ENCODE peak calls at places on chromosomes 13 and 19, in nine cellular contexts. One of them, this sample, is unnamed.

GRCh38 chr19:3006075-3006767 is 22.9 kb downstream of the TLE2 start:
- DNase-seq in activated T-cell treated with anti-CD3 and anti-CD28 coated beads, Interleukin-2, amount 50 U/mL, for 4 hours: no peak
- DNase-seq in Caco-2: peak
- DNase-seq in ecto neural progenitor cell: no peak
- DNase-seq in NCI-H1930: no peak
- DNase-seq in mesothelial cell of epicardium: no peak
- DNase-seq in ACHN: no peak
- DNase-seq in CD4-positive, alpha-beta T cell: no peak
- DNase-seq in cardiac fibroblast: no peak
- DNase-seq in this sample: no peak

GRCh38 chr13:99041788-99042187 is 63.9 kb upstream of the DOCK9 start:
- DNase-seq in NCI-H1930: no peak
- DNase-seq in mesothelial cell of epicardium: no peak
- DNase-seq in Caco-2: no peak
- DNase-seq in CD4-positive, alpha-beta T cell: no peak
- DNase-seq in ecto neural progenitor cell: no peak
- DNase-seq in activated T-cell treated with anti-CD3 and anti-CD28 coated beads, Interleukin-2, amount 50 U/mL, for 4 hours: no peak
- DNase-seq in ACHN: no peak
- DNase-seq in cardiac fibroblast: no peak
- DNase-seq in this sample: no peak

GRCh38 chr13:95378603-95379002 is 77.4 kb upstream of the ABCC4 start:
- DNase-seq in cardiac fibroblast: no peak
- DNase-seq in activated T-cell treated with anti-CD3 and anti-CD28 coated beads, Interleukin-2, amount 50 U/mL, for 4 hours: no peak
- DNase-seq in Caco-2: no peak
- DNase-seq in ecto neural progenitor cell: no peak
- DNase-seq in ACHN: no peak
- DNase-seq in NCI-H1930: no peak
- DNase-seq in CD4-positive, alpha-beta T cell: no peak
- DNase-seq in mesothelial cell of epicardium: no peak
- DNase-seq in this sample: no peak

GRCh38 chr13:85137516-85137915 is 661.7 kb downstream of the SLITRK6 start:
- DNase-seq in NCI-H1930: peak
- DNase-seq in cardiac fibroblast: no peak
- DNase-seq in ecto neural progenitor cell: no peak
- DNase-seq in mesothelial cell of epicardium: no peak
- DNase-seq in Caco-2: no peak
- DNase-seq in ACHN: no peak
- DNase-seq in activated T-cell treated with anti-CD3 and anti-CD28 coated beads, Interleukin-2, amount 50 U/mL, for 4 hours: no peak
- DNase-seq in CD4-positive, alpha-beta T cell: no peak
- DNase-seq in this sample: no peak

GRCh38 chr19:41792513-41793413 is 3.6 kb upstream of the CEACAM3 start:
- DNase-seq in ACHN: peak
- DNase-seq in NCI-H1930: no peak
- DNase-seq in cardiac fibroblast: peak
- DNase-seq in mesothelial cell of epicardium: no peak
- DNase-seq in activated T-cell treated with anti-CD3 and anti-CD28 coated beads, Interleukin-2, amount 50 U/mL, for 4 hours: peak
- DNase-seq in Caco-2: no peak
- DNase-seq in CD4-positive, alpha-beta T cell: peak
- DNase-seq in ecto neural progenitor cell: peak
- DNase-seq in this sample: peak

GRCh38 chr19:31283701-31284100 is 65.5 kb downstream of the TSHZ3 start:
- DNase-seq in Caco-2: peak
- DNase-seq in activated T-cell treated with anti-CD3 and anti-CD28 coated beads, Interleukin-2, amount 50 U/mL, for 4 hours: no peak
- DNase-seq in CD4-positive, alpha-beta T cell: no peak
- DNase-seq in NCI-H1930: no peak
- DNase-seq in cardiac fibroblast: no peak
- DNase-seq in ecto neural progenitor cell: no peak
- DNase-seq in mesothelial cell of epicardium: no peak
- DNase-seq in ACHN: no peak
- DNase-seq in this sample: no peak

GRCh38 chr13:51666316-51666715 is 82.1 kb downstream of the WDFY2 start:
- DNase-seq in activated T-cell treated with anti-CD3 and anti-CD28 coated beads, Interleukin-2, amount 50 U/mL, for 4 hours: no peak
- DNase-seq in ACHN: no peak
- DNase-seq in Caco-2: no peak
- DNase-seq in CD4-positive, alpha-beta T cell: no peak
- DNase-seq in mesothelial cell of epicardium: no peak
- DNase-seq in NCI-H1930: peak
- DNase-seq in ecto neural progenitor cell: no peak
- DNase-seq in cardiac fibroblast: no peak
- DNase-seq in this sample: peak

GRCh38 chr19:41552558-41552957 is 23.4 kb upstream of the CEACAM21 start:
- DNase-seq in NCI-H1930: no peak
- DNase-seq in ecto neural progenitor cell: no peak
- DNase-seq in ACHN: no peak
- DNase-seq in activated T-cell treated with anti-CD3 and anti-CD28 coated beads, Interleukin-2, amount 50 U/mL, for 4 hours: no peak
- DNase-seq in mesothelial cell of epicardium: no peak
- DNase-seq in CD4-positive, alpha-beta T cell: no peak
- DNase-seq in Caco-2: no peak
- DNase-seq in cardiac fibroblast: no peak
- DNase-seq in this sample: no peak

GRCh38 chr13:105074756-105075155 is 1460.7 kb downstream of the EFNB2 start:
- DNase-seq in ACHN: no peak
- DNase-seq in Caco-2: no peak
- DNase-seq in activated T-cell treated with anti-CD3 and anti-CD28 coated beads, Interleukin-2, amount 50 U/mL, for 4 hours: no peak
- DNase-seq in NCI-H1930: no peak
- DNase-seq in ecto neural progenitor cell: no peak
- DNase-seq in cardiac fibroblast: no peak
- DNase-seq in mesothelial cell of epicardium: no peak
- DNase-seq in CD4-positive, alpha-beta T cell: no peak
- DNase-seq in this sample: no peak

GRCh38 chr19:53076984-53077383 is 26.2 kb downstream of the ZNF160 start:
- DNase-seq in NCI-H1930: no peak
- DNase-seq in ecto neural progenitor cell: peak
- DNase-seq in Caco-2: peak
- DNase-seq in activated T-cell treated with anti-CD3 and anti-CD28 coated beads, Interleukin-2, amount 50 U/mL, for 4 hours: no peak
- DNase-seq in CD4-positive, alpha-beta T cell: no peak
- DNase-seq in mesothelial cell of epicardium: peak
- DNase-seq in cardiac fibroblast: peak
- DNase-seq in ACHN: no peak
- DNase-seq in this sample: no peak

GRCh38 chr13:113411216-113412023 is 41.9 kb downstream of the ADPRHL1 start:
- DNase-seq in CD4-positive, alpha-beta T cell: no peak
- DNase-seq in cardiac fibroblast: peak
- DNase-seq in ACHN: peak
- DNase-seq in ecto neural progenitor cell: no peak
- DNase-seq in NCI-H1930: no peak
- DNase-seq in Caco-2: no peak
- DNase-seq in activated T-cell treated with anti-CD3 and anti-CD28 coated beads, Interleukin-2, amount 50 U/mL, for 4 hours: no peak
- DNase-seq in mesothelial cell of epicardium: no peak
- DNase-seq in this sample: peak

GRCh38 chr13:45534604-45535003 is 69.9 kb downstream of the COG3 start:
- DNase-seq in mesothelial cell of epicardium: no peak
- DNase-seq in NCI-H1930: no peak
- DNase-seq in Caco-2: no peak
- DNase-seq in cardiac fibroblast: no peak
- DNase-seq in activated T-cell treated with anti-CD3 and anti-CD28 coated beads, Interleukin-2, amount 50 U/mL, for 4 hours: no peak
- DNase-seq in ACHN: no peak
- DNase-seq in ecto neural progenitor cell: no peak
- DNase-seq in CD4-positive, alpha-beta T cell: no peak
- DNase-seq in this sample: no peak

GRCh38 chr13:41587490-41587889 is 130.1 kb downstream of the RGCC start:
- DNase-seq in ACHN: no peak
- DNase-seq in Caco-2: no peak
- DNase-seq in mesothelial cell of epicardium: no peak
- DNase-seq in activated T-cell treated with anti-CD3 and anti-CD28 coated beads, Interleukin-2, amount 50 U/mL, for 4 hours: peak
- DNase-seq in CD4-positive, alpha-beta T cell: peak
- DNase-seq in cardiac fibroblast: no peak
- DNase-seq in ecto neural progenitor cell: no peak
- DNase-seq in NCI-H1930: no peak
- DNase-seq in this sample: no peak

GRCh38 chr13:47708386-47708785 is 292.7 kb downstream of the SUCLA2 start:
- DNase-seq in cardiac fibroblast: peak
- DNase-seq in mesothelial cell of epicardium: no peak
- DNase-seq in ecto neural progenitor cell: no peak
- DNase-seq in activated T-cell treated with anti-CD3 and anti-CD28 coated beads, Interleukin-2, amount 50 U/mL, for 4 hours: no peak
- DNase-seq in CD4-positive, alpha-beta T cell: no peak
- DNase-seq in Caco-2: no peak
- DNase-seq in NCI-H1930: no peak
- DNase-seq in ACHN: no peak
- DNase-seq in this sample: no peak

GRCh38 chr13:50236898-50237318 is 221.7 kb downstream of the KCNRG start:
- DNase-seq in NCI-H1930: no peak
- DNase-seq in ecto neural progenitor cell: no peak
- DNase-seq in CD4-positive, alpha-beta T cell: no peak
- DNase-seq in mesothelial cell of epicardium: no peak
- DNase-seq in cardiac fibroblast: peak
- DNase-seq in Caco-2: no peak
- DNase-seq in ACHN: no peak
- DNase-seq in activated T-cell treated with anti-CD3 and anti-CD28 coated beads, Interleukin-2, amount 50 U/mL, for 4 hours: peak
- DNase-seq in this sample: no peak

GRCh38 chr13:110005563-110005962 is 219.2 kb upstream of the IRS2 start:
- DNase-seq in ecto neural progenitor cell: no peak
- DNase-seq in mesothelial cell of epicardium: no peak
- DNase-seq in CD4-positive, alpha-beta T cell: no peak
- DNase-seq in NCI-H1930: no peak
- DNase-seq in cardiac fibroblast: no peak
- DNase-seq in activated T-cell treated with anti-CD3 and anti-CD28 coated beads, Interleukin-2, amount 50 U/mL, for 4 hours: no peak
- DNase-seq in Caco-2: no peak
- DNase-seq in ACHN: no peak
- DNase-seq in this sample: peak

GRCh38 chr19:53537523-53538377 is at the start of gene ZNF331:
- DNase-seq in cardiac fibroblast: peak
- DNase-seq in activated T-cell treated with anti-CD3 and anti-CD28 coated beads, Interleukin-2, amount 50 U/mL, for 4 hours: peak
- DNase-seq in mesothelial cell of epicardium: peak
- DNase-seq in Caco-2: peak
- DNase-seq in CD4-positive, alpha-beta T cell: peak
- DNase-seq in ACHN: no peak
- DNase-seq in NCI-H1930: peak
- DNase-seq in ecto neural progenitor cell: peak
- DNase-seq in this sample: peak

GRCh38 chr13:42305503-42305902 is 33.6 kb downstream of the AKAP11 start:
- DNase-seq in Caco-2: no peak
- DNase-seq in activated T-cell treated with anti-CD3 and anti-CD28 coated beads, Interleukin-2, amount 50 U/mL, for 4 hours: no peak
- DNase-seq in mesothelial cell of epicardium: no peak
- DNase-seq in ACHN: no peak
- DNase-seq in CD4-positive, alpha-beta T cell: no peak
- DNase-seq in ecto neural progenitor cell: no peak
- DNase-seq in NCI-H1930: no peak
- DNase-seq in cardiac fibroblast: no peak
- DNase-seq in this sample: no peak

GRCh38 chr13:99150575-99151370 is 49.9 kb upstream of the UBAC2 start:
- DNase-seq in NCI-H1930: no peak
- DNase-seq in CD4-positive, alpha-beta T cell: no peak
- DNase-seq in Caco-2: no peak
- DNase-seq in activated T-cell treated with anti-CD3 and anti-CD28 coated beads, Interleukin-2, amount 50 U/mL, for 4 hours: no peak
- DNase-seq in cardiac fibroblast: peak
- DNase-seq in ecto neural progenitor cell: no peak
- DNase-seq in ACHN: no peak
- DNase-seq in mesothelial cell of epicardium: peak
- DNase-seq in this sample: peak

GRCh38 chr13:78881746-78882145 is 222.8 kb upstream of the OBI1 start:
- DNase-seq in Caco-2: no peak
- DNase-seq in activated T-cell treated with anti-CD3 and anti-CD28 coated beads, Interleukin-2, amount 50 U/mL, for 4 hours: no peak
- DNase-seq in cardiac fibroblast: no peak
- DNase-seq in ACHN: no peak
- DNase-seq in NCI-H1930: peak
- DNase-seq in mesothelial cell of epicardium: no peak
- DNase-seq in ecto neural progenitor cell: no peak
- DNase-seq in CD4-positive, alpha-beta T cell: no peak
- DNase-seq in this sample: no peak

GRCh38 chr13:64371045-64371444 is 2859.1 kb downstream of the PCDH9 start:
- DNase-seq in ACHN: peak
- DNase-seq in ecto neural progenitor cell: no peak
- DNase-seq in mesothelial cell of epicardium: no peak
- DNase-seq in Caco-2: no peak
- DNase-seq in CD4-positive, alpha-beta T cell: no peak
- DNase-seq in cardiac fibroblast: no peak
- DNase-seq in activated T-cell treated with anti-CD3 and anti-CD28 coated beads, Interleukin-2, amount 50 U/mL, for 4 hours: no peak
- DNase-seq in NCI-H1930: no peak
- DNase-seq in this sample: no peak

GRCh38 chr13:28100149-28101121 is at the start of gene FLT3:
- DNase-seq in mesothelial cell of epicardium: peak
- DNase-seq in cardiac fibroblast: peak
- DNase-seq in ACHN: peak
- DNase-seq in ecto neural progenitor cell: peak
- DNase-seq in NCI-H1930: peak
- DNase-seq in CD4-positive, alpha-beta T cell: no peak
- DNase-seq in activated T-cell treated with anti-CD3 and anti-CD28 coated beads, Interleukin-2, amount 50 U/mL, for 4 hours: no peak
- DNase-seq in Caco-2: peak
- DNase-seq in this sample: peak

This sample was measured in myocyte.